ENCODE peak calls at places on chromosomes 13 and 19, in nine cellular contexts. M is psoas muscle; U is posterior cingulate gyrus; Y is AG08396; H is GOT3; G is non-pigmented ciliary epithelial cell; B is stimulated activated CD8-positive, alpha-beta memory T cell treated with anti-CD3 and anti-CD28 coated beads, Interleukin-7, amount 100 ng/mL, for 1 hour; E is stromal cell of bone marrow; T is lung. V is an unnamed sample.

GRCh38 chr19:17226002-17226933 is at the start of gene OCEL1:
- DNase-seq in M (peak), U (peak), Y (peak), H (peak), G (peak), B (peak), E (peak), T (peak), V (peak)

GRCh38 chr19:46791944-46792343 is 3.5 kb upstream of the SLC1A5 start:
- DNase-seq in M (no peak), U (no peak), Y (no peak), H (no peak), G (no peak), B (no peak), E (no peak), T (no peak), V (no peak)

GRCh38 chr13:34719060-34719875 is 222.8 kb upstream of the NBEA start:
- DNase-seq in M (no peak), U (no peak), Y (no peak), H (no peak), G (no peak), B (no peak), E (no peak), T (no peak), V (no peak)

GRCh38 chr13:50014404-50014803 is 840 bp upstream of the KCNRG start:
- DNase-seq in M (no peak), U (no peak), Y (no peak), H (no peak), G (no peak), B (no peak), E (no peak), T (no peak), V (no peak)

GRCh38 chr19:13039211-13039789 is 44.0 kb downstream of the NFIX start:
- DNase-seq in M (no peak), U (no peak), Y (no peak), H (no peak), G (no peak), B (no peak), E (no peak), T (no peak), V (no peak)

GRCh38 chr19:14408641-14409120 is 10.5 kb downstream of the DDX39A start:
- DNase-seq in M (no peak), U (no peak), Y (no peak), H (no peak), G (no peak), B (no peak), E (no peak), T (no peak), V (no peak)

GRCh38 chr13:102302534-102302933 is 99.3 kb downstream of the FGF14 start:
- DNase-seq in M (no peak), U (no peak), Y (no peak), H (no peak), G (no peak), B (no peak), E (no peak), T (no peak), V (no peak)

GRCh38 chr19:35848486-35848885 is 3.8 kb downstream of the NPHS1 start:
- DNase-seq in M (no peak), U (no peak), Y (no peak), H (no peak), G (no peak), B (no peak), E (no peak), T (no peak), V (no peak)